ENCODE peak calls at places on chromosomes 11 and 22, in seven cellular contexts. A, B, K, I, C, Q and J are unnamed samples.
A peak's percentile ranks its signal among the peaks of the same experiment; 100 is the strongest.

GRCh38 chr22:49765951-49766350 is 61.7 kb downstream of the BRD1 start:
- DNase-seq in A (no peak), B (no peak), K (peak; percentile 56), I (peak; percentile 17), C (peak; percentile 9), Q (no peak), J (no peak)

GRCh38 chr22:48950151-48950915 is 877.3 kb downstream of the BRD1 start:
- DNase-seq in A (no peak), B (no peak), K (peak; percentile 58), I (peak; percentile 18), C (peak; percentile 18), Q (no peak), J (peak; percentile 78)

GRCh38 chr11:86204356-86204755 is 40.2 kb upstream of the EED start:
- DNase-seq in A (no peak), B (no peak), K (no peak), I (no peak), C (no peak), Q (no peak), J (no peak)

GRCh38 chr22:35275580-35275979 is 18.3 kb downstream of the HMGXB4 start:
- DNase-seq in A (no peak), B (no peak), K (no peak), I (no peak), C (no peak), Q (no peak), J (no peak)

GRCh38 chr11:125679397-125679796 is 1.2 kb downstream of the ACRV1 start:
- DNase-seq in A (no peak), B (no peak), K (no peak), I (no peak), C (no peak), Q (no peak), J (no peak)

GRCh38 chr11:9688716-9689511 is 25.0 kb downstream of the SWAP70 start:
- DNase-seq in A (no peak), B (no peak), K (no peak), I (no peak), C (no peak), Q (peak; percentile 81), J (no peak)

GRCh38 chr22:26322179-26322905 is 106.7 kb upstream of the ASPHD2 start:
- DNase-seq in A (no peak), B (no peak), K (no peak), I (no peak), C (no peak), Q (no peak), J (no peak)

GRCh38 chr11:121086866-121087265 is 14.2 kb upstream of the TECTA start:
- DNase-seq in A (no peak), B (no peak), K (no peak), I (no peak), C (no peak), Q (no peak), J (no peak)

GRCh38 chr11:23865341-23865975 is 631.4 kb upstream of the LUZP2 start:
- DNase-seq in A (no peak), B (no peak), K (no peak), I (no peak), C (no peak), Q (no peak), J (no peak)

GRCh38 chr11:34680918-34681554 is 60.1 kb downstream of the EHF start:
- DNase-seq in A (no peak), B (peak; percentile 53), K (no peak), I (no peak), C (no peak), Q (no peak), J (no peak)

GRCh38 chr11:87560352-87560751 is 522.6 kb downstream of the TMEM135 start:
- DNase-seq in A (no peak), B (no peak), K (no peak), I (no peak), C (no peak), Q (no peak), J (no peak)

GRCh38 chr11:36744375-36745168 is 146.5 kb upstream of the RAG2 start:
- DNase-seq in A (peak; percentile 52), B (peak; percentile 52), K (peak; percentile 73), I (peak; percentile 77), C (peak; percentile 75), Q (no peak), J (no peak)

GRCh38 chr22:32621656-32622003 is 147.0 kb downstream of the FBXO7 start:
- DNase-seq in A (no peak), B (no peak), K (no peak), I (no peak), C (no peak), Q (no peak), J (no peak)

GRCh38 chr22:32622004-32622761 is 147.6 kb downstream of the FBXO7 start:
- DNase-seq in A (peak; percentile 56), B (peak; percentile 89), K (peak; percentile 89), I (no peak), C (peak; percentile 55), Q (no peak), J (no peak)

GRCh38 chr22:32622762-32623147 is 148.1 kb downstream of the FBXO7 start:
- DNase-seq in A (no peak), B (no peak), K (no peak), I (no peak), C (no peak), Q (no peak), J (no peak)

GRCh38 chr22:32625985-32626384 is 151.4 kb downstream of the FBXO7 start:
- DNase-seq in A (no peak), B (no peak), K (no peak), I (no peak), C (peak; percentile 37), Q (no peak), J (no peak)

DNA sequence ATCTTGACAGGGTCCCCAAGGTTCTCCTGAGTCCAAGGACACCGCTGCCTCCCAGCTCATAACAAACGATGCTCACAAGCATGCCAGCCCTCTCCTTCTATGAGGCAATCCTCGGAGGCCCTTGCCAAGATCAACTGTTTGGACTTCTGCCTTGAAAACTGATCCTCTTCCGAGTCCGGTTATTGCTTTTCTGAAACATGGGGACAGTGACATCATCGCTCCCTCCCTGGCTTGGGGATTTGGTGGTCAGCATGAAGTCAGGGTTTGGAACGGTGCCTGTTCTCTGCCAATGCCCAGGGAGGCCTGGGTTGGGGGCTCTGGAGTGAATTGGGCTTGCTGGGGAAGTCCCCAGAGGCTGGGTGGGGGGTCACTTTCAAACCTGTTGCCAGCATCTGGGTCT is 149.3 kb downstream of the FBXO7 start:
- DNase-seq in A (peak; percentile 77), B (peak; percentile 12), K (peak; percentile 90), I (peak; percentile 41), C (no peak), Q (no peak), J (peak; percentile 95)
- TF ChIP-seq EP300 in A (no peak), B (no peak), K (no peak), I (no peak), C (no peak), Q (no peak), J (no peak)

GRCh38 chr22:30877662-30878515 is 90.7 kb downstream of the MORC2 start:
- DNase-seq in A (no peak), B (no peak), K (peak; percentile 47), I (no peak), C (no peak), Q (no peak), J (no peak)
- H3K4me1 ChIP-seq in A (no peaks in the 10 kb centered on the region), B (peaks cover 50% of the 10 kb centered on the region), K (no peaks in the 10 kb centered on the region), I (peaks cover 13% of the 10 kb centered on the region), C (no peaks in the 10 kb centered on the region), Q (no peaks in the 10 kb centered on the region), J (no peaks in the 10 kb centered on the region)

GRCh38 chr22:30396871-30397655 is at the start of gene SEC14L2:
- DNase-seq in A (peak; percentile 70), B (no peak), K (peak; percentile 88), I (peak; percentile 79), C (peak; percentile 64), Q (no peak), J (no peak)

GRCh38 chr22:30399718-30400117 is 2.9 kb downstream of the SEC14L2 start:
- DNase-seq in A (no peak), B (no peak), K (no peak), I (no peak), C (no peak), Q (no peak), J (no peak)

GRCh38 chr22:30398685-30399680 is 2.2 kb downstream of the SEC14L2 start:
- DNase-seq in A (no peak), B (no peak), K (no peak), I (no peak), C (no peak), Q (no peak), J (no peak)

GRCh38 chr22:30400159-30400558 is 3.3 kb downstream of the SEC14L2 start:
- DNase-seq in A (no peak), B (no peak), K (no peak), I (no peak), C (no peak), Q (no peak), J (no peak)

DNA sequence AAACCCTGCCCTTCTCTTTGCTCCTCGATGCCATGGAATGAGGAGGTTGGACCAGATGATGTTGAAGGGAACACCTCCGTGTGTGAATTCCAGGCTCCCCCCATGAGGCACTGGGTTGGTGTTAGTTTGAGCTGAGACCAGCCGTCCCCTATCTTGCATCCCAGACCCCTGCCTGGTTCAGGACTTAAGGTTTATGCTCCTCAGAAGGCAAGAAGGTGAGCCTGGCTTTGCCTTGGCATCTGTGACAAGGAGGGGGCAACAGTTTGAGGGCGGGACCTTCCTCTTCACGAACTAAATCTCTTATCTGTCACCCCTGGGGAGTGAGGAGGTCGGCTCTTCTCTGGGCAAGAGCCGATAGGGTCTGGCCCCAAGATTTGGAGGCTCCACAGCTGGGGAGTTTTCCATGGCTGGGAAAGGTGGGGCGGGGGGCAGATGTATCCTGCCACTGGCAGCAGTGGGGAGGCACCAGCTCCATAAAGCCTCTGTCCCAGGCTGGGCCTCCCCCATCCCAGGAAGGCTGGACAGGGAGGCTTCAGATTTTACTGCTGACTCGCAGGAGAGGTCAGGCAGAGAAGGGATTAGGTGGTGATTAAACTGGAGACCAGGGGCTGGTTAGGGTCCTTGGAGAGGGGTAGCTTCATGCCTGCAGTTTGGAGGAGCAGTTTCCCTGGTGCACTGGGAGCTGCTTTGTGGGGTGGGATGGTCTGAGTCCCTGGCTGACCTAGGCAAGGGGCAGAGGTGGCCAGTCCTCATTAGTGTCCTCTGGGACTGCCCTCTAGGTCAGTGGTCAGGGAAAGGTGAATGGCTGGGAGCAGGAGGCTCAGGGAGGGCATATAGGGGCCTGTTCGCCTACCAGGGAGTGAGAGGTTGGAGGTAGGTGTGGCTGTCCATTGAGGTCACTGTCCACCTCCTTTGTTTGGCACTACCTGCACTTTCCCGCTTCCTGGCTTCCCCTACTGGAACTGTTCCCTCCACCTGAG is 1.1 kb downstream of the SEC14L2 start:
- DNase-seq in A (no peak), B (no peak), K (no peak), I (no peak), C (no peak), Q (no peak), J (no peak)
- TF ChIP-seq POLR2A in A (no peak), B (no peak), K (no peak), I (no peak), C (no peak), Q (peak; percentile 11), J (no peak)

DNA sequence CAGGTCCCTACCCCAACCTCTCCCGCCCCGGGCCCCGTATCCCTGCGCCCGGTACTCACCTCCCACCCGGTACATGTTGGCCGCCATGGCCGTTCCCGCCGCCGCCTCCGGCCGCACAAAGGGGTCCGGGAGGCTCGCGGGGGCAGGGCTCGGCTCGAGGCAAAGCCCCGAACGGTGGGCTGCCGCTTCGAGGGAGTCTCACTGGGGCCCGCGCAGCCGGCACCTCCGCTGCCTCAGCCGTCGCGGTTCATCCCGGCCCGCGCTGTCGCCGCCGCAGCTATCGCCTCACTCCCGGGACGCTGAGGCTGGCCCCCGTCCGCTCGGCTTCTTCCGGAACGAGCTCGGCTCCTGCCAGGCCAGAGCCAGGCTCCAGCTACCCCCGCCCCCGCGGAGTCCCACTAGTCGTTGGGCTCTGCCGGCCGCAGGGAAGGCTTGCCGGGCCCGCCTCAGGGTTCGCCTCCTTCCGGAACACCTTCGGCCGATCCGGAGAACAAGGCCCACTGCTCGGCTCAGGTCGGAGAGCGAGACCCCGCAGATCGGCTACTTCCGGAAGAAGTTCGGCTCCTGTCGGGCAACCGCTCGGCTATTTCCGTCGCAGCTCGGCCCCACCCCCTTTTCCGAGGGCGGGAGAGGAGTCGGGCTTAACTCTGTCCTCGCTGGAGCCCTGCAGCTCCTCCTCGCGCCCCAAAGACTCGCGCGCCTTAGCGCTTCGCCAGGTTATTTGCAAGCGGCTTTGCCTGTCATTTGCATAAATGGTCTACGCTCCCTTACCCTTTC is at the start of gene MTA2:
- DNase-seq in A (peak; percentile 99), B (peak; percentile 94), K (peak; percentile 99), I (peak; percentile 97), C (peak; percentile 97), Q (peak; percentile 87), J (peak; percentile 99)
- TF ChIP-seq EP300 in A (no peak), B (no peak), K (no peak), I (no peak), C (no peak), Q (no peak), J (no peak)